ENCODE peak calls at places on chromosomes 12 and 14, in seven cellular contexts. One of them, this sample, is unnamed.

GRCh38 chr14:92929689-92930608 is 7.0 kb downstream of the CHGA start:
- DNase-seq in lower leg skin: no peak
- DNase-seq in ovary: no peak
- DNase-seq in A549: no peak
- DNase-seq in uterus: no peak
- DNase-seq in tibial nerve: no peak
- DNase-seq in Peyer's patch: no peak
- DNase-seq in this sample: no peak

GRCh38 chr12:57101892-57102695 is 9.1 kb downstream of the STAT6 start:
- DNase-seq in lower leg skin: peak
- DNase-seq in ovary: peak
- DNase-seq in A549: peak
- DNase-seq in uterus: no peak
- DNase-seq in tibial nerve: no peak
- DNase-seq in Peyer's patch: no peak
- DNase-seq in this sample: no peak

GRCh38 chr12:11581179-11581755 is 68.2 kb upstream of the ETV6 start:
- DNase-seq in lower leg skin: no peak
- DNase-seq in ovary: peak
- DNase-seq in A549: peak
- DNase-seq in uterus: peak
- DNase-seq in tibial nerve: peak
- DNase-seq in Peyer's patch: peak
- DNase-seq in this sample: no peak

GRCh38 chr12:77362871-77363270 is 297.5 kb upstream of the E2F7 start:
- DNase-seq in lower leg skin: no peak
- DNase-seq in ovary: no peak
- DNase-seq in A549: no peak
- DNase-seq in uterus: no peak
- DNase-seq in tibial nerve: no peak
- DNase-seq in Peyer's patch: no peak
- DNase-seq in this sample: no peak

GRCh38 chr12:109047081-109047805 is 5.1 kb upstream of the USP30 start:
- DNase-seq in lower leg skin: no peak
- DNase-seq in ovary: no peak
- DNase-seq in A549: no peak
- DNase-seq in uterus: no peak
- DNase-seq in tibial nerve: no peak
- DNase-seq in Peyer's patch: no peak
- DNase-seq in this sample: no peak

GRCh38 chr12:45178771-45179170 is 37.1 kb upstream of the ANO6 start:
- DNase-seq in lower leg skin: no peak
- DNase-seq in ovary: no peak
- DNase-seq in A549: no peak
- DNase-seq in uterus: no peak
- DNase-seq in tibial nerve: no peak
- DNase-seq in Peyer's patch: no peak
- DNase-seq in this sample: no peak

GRCh38 chr12:70719672-70720420 is 82.6 kb upstream of the PTPRB start:
- DNase-seq in lower leg skin: no peak
- DNase-seq in ovary: peak
- DNase-seq in A549: no peak
- DNase-seq in uterus: no peak
- DNase-seq in tibial nerve: no peak
- DNase-seq in Peyer's patch: no peak
- DNase-seq in this sample: no peak

GRCh38 chr14:68784995-68785816 is 7.7 kb downstream of the ZFP36L1 start:
- DNase-seq in lower leg skin: peak
- DNase-seq in ovary: no peak
- DNase-seq in A549: peak
- DNase-seq in uterus: peak
- DNase-seq in tibial nerve: no peak
- DNase-seq in Peyer's patch: peak
- DNase-seq in this sample: no peak

GRCh38 chr12:68440068-68440581 is 108.0 kb upstream of the MDM1 start:
- DNase-seq in lower leg skin: no peak
- DNase-seq in ovary: no peak
- DNase-seq in A549: no peak
- DNase-seq in uterus: no peak
- DNase-seq in tibial nerve: no peak
- DNase-seq in Peyer's patch: no peak
- DNase-seq in this sample: no peak

GRCh38 chr12:98653866-98654493 is 8.9 kb downstream of the APAF1 start:
- DNase-seq in lower leg skin: no peak
- DNase-seq in ovary: no peak
- DNase-seq in A549: peak
- DNase-seq in uterus: no peak
- DNase-seq in tibial nerve: no peak
- DNase-seq in Peyer's patch: no peak
- DNase-seq in this sample: no peak

GRCh38 chr14:50943943-50944646 is at the start of gene PYGL:
- DNase-seq in lower leg skin: peak
- DNase-seq in ovary: peak
- DNase-seq in A549: peak
- DNase-seq in uterus: peak
- DNase-seq in tibial nerve: peak
- DNase-seq in Peyer's patch: peak
- DNase-seq in this sample: peak

GRCh38 chr12:88420460-88420859 is 159.8 kb downstream of the KITLG start:
- DNase-seq in lower leg skin: no peak
- DNase-seq in ovary: no peak
- DNase-seq in A549: peak
- DNase-seq in uterus: no peak
- DNase-seq in tibial nerve: no peak
- DNase-seq in Peyer's patch: no peak
- DNase-seq in this sample: no peak

DNA sequence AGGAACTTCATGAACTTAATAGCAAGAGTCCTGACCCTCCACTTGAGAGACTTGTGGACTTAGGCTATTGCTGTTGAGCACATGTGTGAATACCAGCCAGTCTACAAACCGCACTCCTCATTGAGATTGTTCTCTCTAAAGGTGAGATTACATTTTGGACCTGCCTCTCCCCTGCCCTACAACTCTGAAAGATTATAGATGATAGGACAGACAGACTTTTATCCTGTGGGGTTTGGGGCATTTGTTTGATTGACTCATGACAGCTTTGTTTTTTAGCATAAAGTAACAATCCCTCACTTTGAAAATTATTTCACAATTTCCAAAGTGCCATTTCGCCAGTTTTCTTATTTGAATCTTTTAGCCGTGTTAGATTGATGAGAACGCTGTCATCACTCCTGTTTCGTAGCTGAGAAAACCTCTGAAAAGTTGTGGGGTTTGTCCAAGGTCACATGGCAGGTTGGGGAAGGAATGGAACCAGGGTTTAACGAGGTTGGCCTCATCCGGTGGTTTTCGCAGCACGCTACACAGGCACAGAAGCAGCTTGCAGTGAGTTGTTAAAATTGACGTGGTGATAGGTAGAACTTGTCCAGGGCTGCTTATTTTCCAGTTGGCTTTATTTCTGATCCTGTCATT is 836 bp downstream of the EVL start:
- DNase-seq in lower leg skin: no peak
- DNase-seq in ovary: no peak
- DNase-seq in A549: no peak
- DNase-seq in uterus: no peak
- DNase-seq in tibial nerve: no peak
- DNase-seq in Peyer's patch: peak
- DNase-seq in this sample: no peak
- TF ChIP-seq POLR2A in lower leg skin: no peak
- TF ChIP-seq POLR2A in ovary: no peak
- TF ChIP-seq POLR2A in A549: no peak
- TF ChIP-seq POLR2A in uterus: no peak
- TF ChIP-seq POLR2A in tibial nerve: no peak
- TF ChIP-seq POLR2A in Peyer's patch: no peak
- TF ChIP-seq POLR2A in this sample: no peak

DNA sequence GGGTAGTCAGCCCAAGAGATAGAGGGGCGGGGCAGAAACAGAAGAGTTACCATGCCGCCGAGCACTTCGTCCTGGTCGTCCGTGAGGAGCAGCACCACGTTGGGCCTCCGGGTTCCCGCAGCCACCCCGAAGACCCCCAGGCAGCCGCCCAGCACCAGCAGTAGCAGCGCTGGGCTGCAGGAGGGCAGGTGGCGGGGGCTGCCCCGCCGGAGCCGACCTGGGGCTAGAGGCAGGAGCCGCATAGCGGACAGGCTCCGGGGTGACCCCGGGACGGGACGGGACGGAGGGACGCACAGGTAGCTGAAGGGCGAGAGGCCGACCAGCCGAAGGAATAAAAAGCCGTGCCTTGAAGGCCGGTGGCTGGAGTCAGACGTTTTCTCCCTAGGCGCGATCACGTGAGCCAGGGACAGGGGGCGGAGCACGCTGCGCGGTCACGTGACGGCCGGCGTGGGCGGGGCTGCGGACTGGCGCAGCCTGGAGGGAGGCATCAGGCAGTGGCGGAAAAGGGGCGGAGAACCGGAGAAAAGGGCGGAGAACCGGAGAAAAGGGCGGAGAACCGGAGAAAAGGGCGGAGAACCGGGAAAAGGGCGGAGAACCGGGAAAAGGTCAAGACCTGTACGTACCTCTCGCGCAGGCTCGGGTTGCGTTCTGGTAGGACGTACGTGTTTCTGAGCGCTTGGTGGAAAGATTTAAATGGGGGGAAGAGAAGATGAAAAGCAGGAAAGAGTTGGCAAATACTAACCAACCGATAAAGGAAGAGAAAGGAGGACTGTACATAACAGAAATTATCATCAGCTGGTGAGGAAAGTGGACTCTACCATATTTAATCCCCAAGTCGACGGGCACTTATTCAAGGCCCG is at the start of gene GNS:
- DNase-seq in lower leg skin: peak
- DNase-seq in ovary: peak
- DNase-seq in A549: peak
- DNase-seq in uterus: peak
- DNase-seq in tibial nerve: peak
- DNase-seq in Peyer's patch: peak
- DNase-seq in this sample: peak
- TF ChIP-seq POLR2A in lower leg skin: no peak
- TF ChIP-seq POLR2A in ovary: peak
- TF ChIP-seq POLR2A in A549: peak
- TF ChIP-seq POLR2A in uterus: peak
- TF ChIP-seq POLR2A in tibial nerve: peak
- TF ChIP-seq POLR2A in Peyer's patch: peak
- TF ChIP-seq POLR2A in this sample: peak

GRCh38 chr14:54754116-54754622 is 148.5 kb downstream of the GCH1 start:
- DNase-seq in lower leg skin: no peak
- DNase-seq in ovary: no peak
- DNase-seq in A549: no peak
- DNase-seq in uterus: no peak
- DNase-seq in tibial nerve: no peak
- DNase-seq in Peyer's patch: no peak
- DNase-seq in this sample: no peak

GRCh38 chr14:54758041-54758440 is 144.6 kb downstream of the GCH1 start:
- DNase-seq in lower leg skin: no peak
- DNase-seq in ovary: no peak
- DNase-seq in A549: no peak
- DNase-seq in uterus: no peak
- DNase-seq in tibial nerve: no peak
- DNase-seq in Peyer's patch: no peak
- DNase-seq in this sample: no peak

GRCh38 chr14:54756656-54757392 is 145.8 kb downstream of the GCH1 start:
- DNase-seq in lower leg skin: no peak
- DNase-seq in ovary: no peak
- DNase-seq in A549: no peak
- DNase-seq in uterus: no peak
- DNase-seq in tibial nerve: no peak
- DNase-seq in Peyer's patch: no peak
- DNase-seq in this sample: no peak

GRCh38 chr14:54749727-54750126 is 152.9 kb downstream of the GCH1 start:
- DNase-seq in lower leg skin: no peak
- DNase-seq in ovary: no peak
- DNase-seq in A549: no peak
- DNase-seq in uterus: no peak
- DNase-seq in tibial nerve: no peak
- DNase-seq in Peyer's patch: no peak
- DNase-seq in this sample: no peak

DNA sequence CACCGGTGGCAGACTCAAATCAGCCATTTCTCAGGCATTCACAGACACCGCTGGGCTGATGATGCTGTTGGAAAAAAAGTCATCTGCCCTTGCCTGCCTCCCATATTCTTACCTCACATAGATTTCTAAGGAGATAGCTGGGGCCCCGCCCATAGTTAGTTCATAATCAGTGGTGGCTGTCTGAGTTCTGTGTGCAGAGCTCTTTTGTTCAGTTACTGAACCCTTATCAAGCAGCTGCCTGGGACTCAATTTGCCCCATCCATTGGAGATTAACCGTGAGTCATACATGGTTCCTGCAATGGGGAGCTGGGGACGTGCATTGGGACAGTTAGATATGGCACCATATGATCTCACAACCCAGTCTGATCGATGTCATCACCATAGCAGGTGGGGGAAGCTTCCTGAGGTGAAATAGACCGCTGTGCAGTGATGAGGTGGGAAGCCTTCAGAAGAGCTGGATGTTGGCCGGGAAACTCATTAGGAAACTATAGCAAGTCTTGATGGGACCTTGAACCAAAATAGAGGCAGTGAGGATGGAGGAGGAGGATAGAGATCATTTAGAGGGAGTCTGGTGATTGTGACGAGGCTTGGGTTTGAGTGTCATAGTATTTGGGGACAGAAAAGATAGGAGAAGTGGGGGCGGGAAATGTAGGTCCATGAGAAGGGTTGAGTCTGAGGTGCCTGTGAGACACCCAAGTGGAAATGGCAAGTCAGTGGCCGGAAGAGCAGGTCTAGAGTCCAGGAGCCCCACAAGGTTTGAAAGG is 147.8 kb downstream of the GCH1 start:
- DNase-seq in lower leg skin: no peak
- DNase-seq in ovary: no peak
- DNase-seq in A549: no peak
- DNase-seq in uterus: no peak
- DNase-seq in tibial nerve: no peak
- DNase-seq in Peyer's patch: no peak
- DNase-seq in this sample: no peak
- TF ChIP-seq POLR2A in lower leg skin: no peak
- TF ChIP-seq POLR2A in ovary: no peak
- TF ChIP-seq POLR2A in A549: no peak
- TF ChIP-seq POLR2A in uterus: no peak
- TF ChIP-seq POLR2A in tibial nerve: no peak
- TF ChIP-seq POLR2A in Peyer's patch: no peak
- TF ChIP-seq POLR2A in this sample: no peak

DNA sequence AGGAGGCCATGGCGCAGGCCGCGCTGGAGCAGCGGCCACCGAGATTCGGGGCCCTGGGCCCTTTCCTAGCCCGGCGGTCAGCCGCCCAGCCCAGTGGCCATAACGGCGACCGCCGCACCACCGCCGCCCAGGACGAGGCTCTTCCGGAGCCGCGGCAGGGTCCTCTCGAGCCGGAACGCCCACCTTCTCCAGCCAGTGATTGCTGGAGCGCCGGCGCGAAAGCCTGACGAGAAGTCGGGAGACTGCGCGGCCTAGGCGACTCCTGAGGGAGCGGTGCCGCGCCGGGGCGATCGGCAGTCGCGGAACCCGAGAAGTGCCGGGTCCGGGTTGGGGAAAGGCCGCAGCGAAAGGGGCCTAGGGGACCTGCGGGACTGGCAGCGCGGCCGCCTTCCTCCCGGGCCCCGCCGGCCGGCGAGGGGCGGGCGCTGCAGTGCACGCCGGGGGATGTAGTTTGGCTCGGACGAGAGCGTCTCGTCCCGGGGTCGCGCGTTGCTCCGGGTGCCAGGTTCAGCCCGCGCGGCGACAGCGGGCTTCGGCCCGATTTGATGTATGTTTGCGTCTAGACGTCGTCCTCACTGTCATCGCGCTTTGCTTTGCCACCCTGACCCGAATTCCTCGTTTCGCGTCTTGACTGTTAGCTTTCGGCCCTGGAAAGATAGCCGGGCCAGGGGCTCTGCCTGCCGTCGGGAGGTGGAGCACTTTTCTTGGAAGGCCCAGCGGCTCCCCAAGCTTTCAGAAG is at the start of gene VTI1B:
- DNase-seq in lower leg skin: peak
- DNase-seq in ovary: peak
- DNase-seq in A549: peak
- DNase-seq in uterus: peak
- DNase-seq in tibial nerve: peak
- DNase-seq in Peyer's patch: peak
- DNase-seq in this sample: peak
- TF ChIP-seq POLR2A in lower leg skin: no peak
- TF ChIP-seq POLR2A in ovary: peak
- TF ChIP-seq POLR2A in A549: peak
- TF ChIP-seq POLR2A in uterus: no peak
- TF ChIP-seq POLR2A in tibial nerve: no peak
- TF ChIP-seq POLR2A in Peyer's patch: peak
- TF ChIP-seq POLR2A in this sample: peak

This sample was measured in upper lobe of left lung.